ENCODE peak calls at places on chromosome X, in four cellular contexts. W, N, A and Q are unnamed samples.

GRCh38 chrX:43000121-43000520 is 222.2 kb upstream of the PPP1R2C start:
- DNase-seq in W (no peak), A (no peak), N (no peak), Q (no peak)

GRCh38 chrX:102599950-102600579 is 750 bp downstream of the ARMCX5 start:
- DNase-seq in W (no peak), N (no peak), A (peak), Q (no peak)

GRCh38 chrX:55342533-55343501 is 78.1 kb upstream of the PAGE3 start:
- DNase-seq in A (peak), W (peak), N (peak), Q (peak)

GRCh38 chrX:103688949-103689348 is 2.5 kb upstream of the MORF4L2 start:
- DNase-seq in A (no peak), N (no peak), W (no peak), Q (peak)

GRCh38 chrX:53992589-53992988 is 51.7 kb downstream of the PHF8 start:
- DNase-seq in N (no peak), W (no peak), A (no peak), Q (no peak)

GRCh38 chrX:55713635-55714034 is 3.9 kb upstream of the RRAGB start:
- DNase-seq in A (no peak), N (no peak), W (no peak), Q (no peak)

GRCh38 chrX:43096830-43097229 is 318.9 kb upstream of the PPP1R2C start:
- DNase-seq in N (no peak), W (no peak), A (no peak), Q (no peak)

GRCh38 chrX:22171287-22172060 is 101.2 kb upstream of the CBLL2 start:
- DNase-seq in N (no peak), A (no peak), W (no peak), Q (no peak)

GRCh38 chrX:53263597-53264094 is 17.7 kb downstream of the IQSEC2 start:
- DNase-seq in W (no peak), N (no peak), A (peak), Q (no peak)

GRCh38 chrX:71911731-71912050 is 1.0 kb downstream of the NHSL2 start:
- DNase-seq in A (no peak), W (no peak), N (no peak), Q (no peak)

GRCh38 chrX:3244955-3245354 is 101.5 kb downstream of the MXRA5 start:
- DNase-seq in W (no peak), A (peak), N (no peak), Q (no peak)

GRCh38 chrX:120797201-120797938 is 78.3 kb downstream of the CT47B1 start:
- DNase-seq in W (no peak), N (no peak), A (no peak), Q (no peak)

GRCh38 chrX:135572436-135572835 is 52.0 kb downstream of the INTS6L start:
- DNase-seq in W (no peak), A (no peak), N (no peak), Q (no peak)

GRCh38 chrX:39327255-39327654 is 526.0 kb downstream of the MID1IP1 start:
- DNase-seq in W (no peak), N (no peak), A (no peak), Q (no peak)

GRCh38 chrX:43693602-43694406 is 37.7 kb downstream of the MAOA start:
- DNase-seq in W (peak), N (no peak), A (no peak), Q (no peak)

GRCh38 chrX:45329217-45329616 is 128.5 kb upstream of the DIPK2B start:
- DNase-seq in W (no peak), A (peak), N (no peak), Q (no peak)

GRCh38 chrX:150155396-150156048 is 207.6 kb upstream of the MAMLD1 start:
- DNase-seq in N (no peak), A (peak), W (no peak), Q (no peak)

GRCh38 chrX:46376246-46376885 is 168.9 kb downstream of the ZNF674 start:
- DNase-seq in W (no peak), A (peak), N (no peak), Q (peak)

GRCh38 chrX:44234541-44234940 is 108.9 kb downstream of the EFHC2 start:
- DNase-seq in W (no peak), N (no peak), A (no peak), Q (no peak)

GRCh38 chrX:23901805-23902204 is 5.9 kb downstream of the APOO start:
- DNase-seq in W (peak), N (no peak), A (peak), Q (peak)

GRCh38 chrX:15269618-15270521 is at the start of gene ASB9:
- DNase-seq in A (peak), W (peak), N (no peak), Q (no peak)

GRCh38 chrX:124736553-124737240 is 390.3 kb downstream of the SH2D1A start:
- DNase-seq in W (no peak), N (peak), A (no peak), Q (peak)

GRCh38 chrX:130994671-130995070 is 63.5 kb upstream of the ARHGAP36 start:
- DNase-seq in N (no peak), W (no peak), A (no peak), Q (no peak)

GRCh38 chrX:40174594-40175415 is 77.0 kb upstream of the BCOR start:
- DNase-seq in N (no peak), A (no peak), W (peak), Q (peak)

GRCh38 chrX:149510386-149510785 is 5.3 kb upstream of the IDS start:
- DNase-seq in W (no peak), A (peak), N (no peak), Q (no peak)

GRCh38 chrX:150544222-150544787 is 24.1 kb upstream of the MTM1 start:
- DNase-seq in A (no peak), N (no peak), W (no peak), Q (no peak)

GRCh38 chrX:121851033-121851432 is 803.6 kb downstream of the GLUD2 start:
- DNase-seq in W (no peak), A (peak), N (no peak), Q (no peak)

GRCh38 chrX:40933132-40934078 is 151.8 kb upstream of the USP9X start:
- DNase-seq in W (no peak), A (peak), N (no peak), Q (no peak)